ENCODE peak calls at places on chromosome 13, in nine cellular contexts. M is CD8-positive, alpha-beta T cell; I is HFF-Myc; P is mesothelial cell of epicardium; A is fibroblast of lung; V is cardiac fibroblast; R is heart right ventricle; B is cardiac muscle cell; N is endothelial cell. L is an unnamed sample.

GRCh38 chr13:49302817-49303216 is 55.1 kb downstream of the CDADC1 start:
- DNase-seq in M (no peak), I (no peak), P (no peak), A (no peak), V (no peak), R (no peak), B (no peak), N (no peak), L (no peak)

GRCh38 chr13:78192721-78193120 is 274.1 kb upstream of the EDNRB start:
- DNase-seq in M (no peak), I (no peak), P (no peak), A (peak; percentile 33), V (peak; percentile 51), R (no peak), B (no peak), N (no peak), L (peak; percentile 32)

GRCh38 chr13:35549481-35549880 is 73.0 kb upstream of the MAB21L1 start:
- DNase-seq in M (no peak), I (peak; percentile 25), P (no peak), A (peak; percentile 62), V (peak; percentile 41), R (no peak), B (no peak), N (no peak), L (peak; percentile 68)

GRCh38 chr13:48233097-48233885 is at the start of gene ITM2B:
- DNase-seq in M (peak; percentile 64), I (no peak), P (peak; percentile 58), A (peak; percentile 69), V (peak; percentile 65), R (peak; percentile 86), B (peak; percentile 85), N (peak; percentile 72), L (peak; percentile 66)

GRCh38 chr13:60226507-60226906 is 62.8 kb upstream of the DIAPH3 start:
- DNase-seq in M (no peak), I (no peak), P (no peak), A (peak; percentile 54), V (peak; percentile 51), R (no peak), B (peak; percentile 60), N (peak; percentile 9), L (peak; percentile 25)

GRCh38 chr13:39415403-39415802 is 187.6 kb downstream of the LHFPL6 start:
- DNase-seq in M (no peak), I (peak; percentile 12), P (no peak), A (peak; percentile 62), V (peak; percentile 69), R (peak; percentile 60), B (peak; percentile 57), N (peak; percentile 47), L (peak; percentile 72)

GRCh38 chr13:80574113-80574512 is 233.2 kb upstream of the SPRY2 start:
- DNase-seq in M (no peak), I (no peak), P (no peak), A (peak; percentile 49), V (no peak), R (no peak), B (no peak), N (no peak), L (peak; percentile 12)

GRCh38 chr13:98942997-98943396 is 34.9 kb downstream of the DOCK9 start:
- DNase-seq in M (no peak), I (peak; percentile 9), P (no peak), A (peak; percentile 30), V (no peak), R (no peak), B (no peak), N (no peak), L (peak; percentile 54)

GRCh38 chr13:28794370-28794769 is 25.8 kb upstream of the MTUS2 start:
- DNase-seq in M (no peak), I (no peak), P (no peak), A (no peak), V (no peak), R (no peak), B (no peak), N (no peak), L (no peak)

GRCh38 chr13:26052136-26052736 is 420 bp upstream of the SHISA2 start:
- DNase-seq in M (no peak), I (no peak), P (no peak), A (no peak), V (no peak), R (no peak), B (no peak), N (no peak), L (no peak)

GRCh38 chr13:92535222-92536006 is 691.2 kb upstream of the GPC6 start:
- DNase-seq in M (no peak), I (no peak), P (no peak), A (no peak), V (no peak), R (no peak), B (no peak), N (no peak), L (no peak)

GRCh38 chr13:20676213-20676612 is 27.3 kb upstream of the IL17D start:
- DNase-seq in M (no peak), I (no peak), P (no peak), A (no peak), V (no peak), R (no peak), B (no peak), N (no peak), L (no peak)

GRCh38 chr13:106275441-106276032 is 259.9 kb downstream of the EFNB2 start:
- DNase-seq in M (no peak), I (no peak), P (no peak), A (no peak), V (no peak), R (no peak), B (no peak), N (no peak), L (peak; percentile 1)

GRCh38 chr13:97659602-97660001 is 225.6 kb downstream of the RAP2A start:
- DNase-seq in M (no peak), I (no peak), P (no peak), A (peak; percentile 47), V (peak; percentile 6), R (no peak), B (peak; percentile 48), N (peak; percentile 46), L (peak; percentile 16)

GRCh38 chr13:44879452-44880058 is 109.7 kb downstream of the NUFIP1 start:
- DNase-seq in M (no peak), I (no peak), P (no peak), A (peak; percentile 62), V (peak; percentile 80), R (no peak), B (no peak), N (no peak), L (peak; percentile 72)

GRCh38 chr13:44874176-44874575 is 115.1 kb downstream of the NUFIP1 start:
- DNase-seq in M (no peak), I (no peak), P (no peak), A (no peak), V (no peak), R (no peak), B (no peak), N (no peak), L (no peak)

GRCh38 chr13:44874886-44875630 is 114.2 kb downstream of the NUFIP1 start:
- DNase-seq in M (no peak), I (peak; percentile 42), P (no peak), A (no peak), V (no peak), R (no peak), B (peak; percentile 11), N (no peak), L (no peak)

GRCh38 chr13:44873486-44873885 is 115.8 kb downstream of the NUFIP1 start:
- DNase-seq in M (no peak), I (no peak), P (no peak), A (no peak), V (no peak), R (no peak), B (no peak), N (no peak), L (peak; percentile 20)

DNA sequence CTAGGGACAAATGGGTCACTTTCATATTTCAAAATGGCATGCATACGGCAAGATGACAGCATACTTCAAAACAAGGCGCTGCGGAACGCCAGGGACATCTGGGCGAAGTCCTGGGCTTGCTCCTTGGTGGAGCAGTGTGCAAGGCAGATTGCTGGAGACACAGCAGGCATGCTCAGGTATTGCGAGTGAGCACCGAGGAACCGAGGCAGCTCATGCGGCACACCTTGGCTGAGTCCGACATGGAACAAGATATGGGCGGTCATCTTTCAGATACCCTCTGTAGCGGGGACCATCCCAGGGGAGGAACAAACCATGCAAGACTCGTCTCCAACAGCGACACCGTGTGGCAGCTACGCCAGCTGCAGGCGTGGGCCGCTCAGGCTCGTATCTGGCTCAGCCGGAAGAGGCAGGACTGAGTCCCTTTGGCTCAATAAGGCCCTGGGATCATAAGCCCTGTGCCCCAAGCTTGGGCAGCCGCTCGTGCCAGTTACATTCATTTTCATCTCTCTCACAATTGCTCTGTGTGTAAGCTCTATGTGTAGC is 112.4 kb downstream of the NUFIP1 start:
- DNase-seq in M (no peak), I (no peak), P (no peak), A (no peak), V (peak; percentile 23), R (no peak), B (peak; percentile 9), N (peak; percentile 24), L (no peak)
- TF ChIP-seq CTCF in M (no peak), I (peak; percentile 53), P (no peak), A (peak; percentile 41), V (peak; percentile 50), R (peak; percentile 23), B (peak; percentile 46), N (peak; percentile 48), L (peak; percentile 37)

GRCh38 chr13:42487221-42487620 is 86.7 kb upstream of the TNFSF11 start:
- DNase-seq in M (no peak), I (no peak), P (no peak), A (no peak), V (peak; percentile 82), R (no peak), B (no peak), N (no peak), L (no peak)
- TF ChIP-seq CTCF in M (no peak), I (no peak), P (no peak), A (no peak), V (no peak), R (no peak), B (no peak), N (no peak), L (no peak)

DNA sequence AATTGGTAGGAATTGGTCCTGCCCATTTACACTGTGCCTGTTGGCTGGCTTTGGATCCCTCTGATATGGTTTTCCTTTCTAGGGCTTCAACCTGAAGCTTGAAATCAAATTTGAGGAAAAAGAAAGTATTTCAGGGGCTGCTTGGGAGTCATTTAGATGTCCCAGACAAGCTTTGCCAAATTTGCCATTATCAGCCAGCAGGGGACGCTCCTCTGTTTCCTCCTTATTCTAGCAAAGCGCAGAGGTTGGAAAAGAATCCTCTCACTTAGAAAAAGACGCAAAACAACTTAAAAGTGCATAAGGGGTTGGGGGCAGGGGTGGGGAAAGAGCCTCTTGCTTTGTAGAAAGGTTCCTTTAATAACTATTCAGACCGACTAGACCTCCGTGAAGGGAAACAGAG is 1211.1 kb upstream of the PCDH20 start:
- DNase-seq in M (no peak), I (no peak), P (no peak), A (no peak), V (no peak), R (no peak), B (no peak), N (no peak), L (no peak)
- TF ChIP-seq CTCF in M (no peak), I (no peak), P (no peak), A (peak; percentile 19), V (no peak), R (no peak), B (peak; percentile 3), N (peak; percentile 50), L (no peak)

DNA sequence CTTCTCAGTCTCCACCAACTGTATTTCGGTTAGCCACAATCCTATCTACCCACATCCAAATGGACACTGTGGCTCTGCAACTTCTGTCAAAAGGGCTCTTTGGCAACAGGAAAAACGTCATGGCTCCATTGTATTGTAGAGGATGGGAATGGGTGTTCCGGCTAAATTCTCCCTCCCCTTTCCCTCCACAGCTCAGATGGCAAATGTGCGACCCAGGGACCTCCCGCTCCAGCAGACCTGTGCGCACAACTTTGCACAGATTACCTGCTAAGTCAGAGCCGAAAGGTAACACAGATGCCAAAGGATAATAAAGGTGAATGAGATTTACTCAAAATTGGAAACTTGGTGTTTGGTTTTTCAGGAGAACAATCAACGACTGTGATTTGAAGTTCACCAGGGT is 948 bp upstream of the KL start:
- DNase-seq in M (no peak), I (no peak), P (no peak), A (no peak), V (no peak), R (no peak), B (no peak), N (peak; percentile 60), L (no peak)
- TF ChIP-seq CTCF in M (no peak), I (no peak), P (no peak), A (no peak), V (no peak), R (no peak), B (no peak), N (no peak), L (no peak)

L was measured in fibroblast of the aortic adventitia.